ENCODE peak calls at places on chromosome 21, in nine cellular contexts. R, N, F, S, Q, X, P, A and Y are unnamed samples.

GRCh38 chr21:43790053-43790524 is 712 bp downstream of the RRP1 start:
- DNase-seq in R (no peak), N (no peak), F (no peak), S (no peak), Q (no peak), X (no peak), P (no peak), A (no peak), Y (no peak)

GRCh38 chr21:42563261-42564045 is 49.8 kb downstream of the SLC37A1 start:
- DNase-seq in R (no peak), N (no peak), F (no peak), S (peak), Q (no peak), X (peak), P (no peak), A (no peak), Y (peak)

GRCh38 chr21:42381347-42381984 is 14.4 kb downstream of the TMPRSS3 start:
- DNase-seq in R (no peak), N (peak), F (no peak), S (peak), Q (no peak), X (peak), P (peak), A (peak), Y (no peak)

GRCh38 chr21:43869486-43870325 is 4.7 kb downstream of the AGPAT3 start:
- DNase-seq in R (no peak), N (no peak), F (no peak), S (no peak), Q (no peak), X (no peak), P (no peak), A (no peak), Y (no peak)

GRCh38 chr21:14382486-14382834 is 486 bp downstream of the HSPA13 start:
- DNase-seq in R (no peak), N (peak), F (peak), S (no peak), Q (no peak), X (peak), P (no peak), A (no peak), Y (no peak)

GRCh38 chr21:15797577-15798363 is 68.0 kb downstream of the USP25 start:
- DNase-seq in R (no peak), N (no peak), F (no peak), S (no peak), Q (no peak), X (no peak), P (no peak), A (no peak), Y (no peak)

GRCh38 chr21:28627691-28628090 is 365.0 kb downstream of the LTN1 start:
- DNase-seq in R (no peak), N (no peak), F (no peak), S (no peak), Q (no peak), X (no peak), P (no peak), A (no peak), Y (no peak)

GRCh38 chr21:14403681-14404318 is 20.9 kb upstream of the HSPA13 start:
- DNase-seq in R (peak), N (no peak), F (no peak), S (no peak), Q (no peak), X (no peak), P (peak), A (peak), Y (no peak)

GRCh38 chr21:37166733-37167132 is 93.7 kb downstream of the TTC3 start:
- DNase-seq in R (no peak), N (no peak), F (no peak), S (peak), Q (no peak), X (no peak), P (peak), A (peak), Y (no peak)

GRCh38 chr21:42289926-42290325 is 25.3 kb downstream of the TFF3 start:
- DNase-seq in R (no peak), N (no peak), F (peak), S (no peak), Q (no peak), X (no peak), P (no peak), A (no peak), Y (peak)